ENCODE peak calls at places on chromosome 5, in eight cellular contexts. One of them, this sample, is unnamed.

GRCh38 chr5:56569576-56569975 is 245.8 kb upstream of the MAP3K1 start:
- DNase-seq in T-helper 9 cell: no peak
- DNase-seq in sigmoid colon: no peak
- DNase-seq in body of pancreas: no peak
- DNase-seq in CD8-positive, alpha-beta T cell: no peak
- DNase-seq in T-helper 1 cell: no peak
- DNase-seq in NB4: peak
- DNase-seq in A172: peak
- DNase-seq in this sample: no peak

GRCh38 chr5:62133426-62133825 is 172.6 kb upstream of the KIF2A start:
- DNase-seq in A172: no peak
- DNase-seq in body of pancreas: no peak
- DNase-seq in CD8-positive, alpha-beta T cell: no peak
- DNase-seq in NB4: no peak
- DNase-seq in sigmoid colon: no peak
- DNase-seq in T-helper 1 cell: no peak
- DNase-seq in T-helper 9 cell: no peak
- DNase-seq in this sample: no peak

GRCh38 chr5:173735171-173735570 is 118.7 kb upstream of the BOD1 start:
- DNase-seq in NB4: no peak
- DNase-seq in T-helper 1 cell: no peak
- DNase-seq in body of pancreas: no peak
- DNase-seq in A172: no peak
- DNase-seq in CD8-positive, alpha-beta T cell: no peak
- DNase-seq in T-helper 9 cell: no peak
- DNase-seq in sigmoid colon: no peak
- DNase-seq in this sample: no peak

GRCh38 chr5:34930527-34930844 is 1.1 kb downstream of the DNAJC21 start:
- DNase-seq in T-helper 9 cell: no peak
- DNase-seq in T-helper 1 cell: peak
- DNase-seq in CD8-positive, alpha-beta T cell: no peak
- DNase-seq in sigmoid colon: no peak
- DNase-seq in A172: no peak
- DNase-seq in body of pancreas: no peak
- DNase-seq in NB4: no peak
- DNase-seq in this sample: no peak

GRCh38 chr5:5481206-5481605 is 58.7 kb downstream of the ICE1 start:
- DNase-seq in body of pancreas: no peak
- DNase-seq in NB4: no peak
- DNase-seq in T-helper 1 cell: peak
- DNase-seq in CD8-positive, alpha-beta T cell: no peak
- DNase-seq in T-helper 9 cell: no peak
- DNase-seq in A172: no peak
- DNase-seq in sigmoid colon: no peak
- DNase-seq in this sample: no peak

GRCh38 chr5:109907189-109907588 is 217.5 kb downstream of the MAN2A1 start:
- DNase-seq in sigmoid colon: no peak
- DNase-seq in T-helper 9 cell: no peak
- DNase-seq in NB4: no peak
- DNase-seq in body of pancreas: no peak
- DNase-seq in CD8-positive, alpha-beta T cell: no peak
- DNase-seq in T-helper 1 cell: no peak
- DNase-seq in A172: no peak
- DNase-seq in this sample: no peak

GRCh38 chr5:32508806-32509805 is 64.6 kb upstream of the ZFR start:
- DNase-seq in A172: no peak
- DNase-seq in sigmoid colon: no peak
- DNase-seq in body of pancreas: no peak
- DNase-seq in CD8-positive, alpha-beta T cell: no peak
- DNase-seq in T-helper 1 cell: no peak
- DNase-seq in NB4: peak
- DNase-seq in T-helper 9 cell: no peak
- DNase-seq in this sample: no peak

GRCh38 chr5:146947181-146947941 is 68.8 kb upstream of the PPP2R2B start:
- DNase-seq in CD8-positive, alpha-beta T cell: peak
- DNase-seq in NB4: peak
- DNase-seq in A172: peak
- DNase-seq in T-helper 1 cell: peak
- DNase-seq in T-helper 9 cell: no peak
- DNase-seq in body of pancreas: peak
- DNase-seq in sigmoid colon: no peak
- DNase-seq in this sample: no peak

GRCh38 chr5:34530637-34531036 is 125.5 kb upstream of the RAI14 start:
- DNase-seq in T-helper 9 cell: no peak
- DNase-seq in T-helper 1 cell: no peak
- DNase-seq in CD8-positive, alpha-beta T cell: no peak
- DNase-seq in sigmoid colon: no peak
- DNase-seq in NB4: no peak
- DNase-seq in A172: no peak
- DNase-seq in body of pancreas: no peak
- DNase-seq in this sample: no peak

GRCh38 chr5:56669534-56670483 is 145.5 kb upstream of the MAP3K1 start:
- DNase-seq in sigmoid colon: peak
- DNase-seq in T-helper 9 cell: peak
- DNase-seq in A172: no peak
- DNase-seq in NB4: peak
- DNase-seq in body of pancreas: peak
- DNase-seq in T-helper 1 cell: peak
- DNase-seq in CD8-positive, alpha-beta T cell: no peak
- DNase-seq in this sample: no peak

GRCh38 chr5:104793031-104793430 is 1230.4 kb upstream of the NUDT12 start:
- DNase-seq in sigmoid colon: no peak
- DNase-seq in A172: peak
- DNase-seq in body of pancreas: no peak
- DNase-seq in T-helper 1 cell: no peak
- DNase-seq in NB4: no peak
- DNase-seq in CD8-positive, alpha-beta T cell: no peak
- DNase-seq in T-helper 9 cell: no peak
- DNase-seq in this sample: no peak

GRCh38 chr5:111602817-111603445 is 90.6 kb upstream of the STARD4 start:
- DNase-seq in CD8-positive, alpha-beta T cell: no peak
- DNase-seq in T-helper 9 cell: no peak
- DNase-seq in sigmoid colon: no peak
- DNase-seq in NB4: no peak
- DNase-seq in T-helper 1 cell: no peak
- DNase-seq in body of pancreas: no peak
- DNase-seq in A172: no peak
- DNase-seq in this sample: no peak

GRCh38 chr5:37424441-37424840 is 45.3 kb downstream of the WDR70 start:
- DNase-seq in CD8-positive, alpha-beta T cell: no peak
- DNase-seq in A172: no peak
- DNase-seq in body of pancreas: no peak
- DNase-seq in sigmoid colon: no peak
- DNase-seq in T-helper 1 cell: no peak
- DNase-seq in T-helper 9 cell: no peak
- DNase-seq in NB4: no peak
- DNase-seq in this sample: no peak

GRCh38 chr5:134965271-134965825 is 2.4 kb upstream of the CATSPER3 start:
- DNase-seq in T-helper 1 cell: peak
- DNase-seq in NB4: no peak
- DNase-seq in A172: no peak
- DNase-seq in T-helper 9 cell: no peak
- DNase-seq in CD8-positive, alpha-beta T cell: no peak
- DNase-seq in body of pancreas: no peak
- DNase-seq in sigmoid colon: no peak
- DNase-seq in this sample: no peak

GRCh38 chr5:171666815-171667214 is 118.8 kb upstream of the SMIM23 start:
- DNase-seq in body of pancreas: no peak
- DNase-seq in NB4: no peak
- DNase-seq in A172: no peak
- DNase-seq in T-helper 9 cell: no peak
- DNase-seq in T-helper 1 cell: no peak
- DNase-seq in sigmoid colon: no peak
- DNase-seq in CD8-positive, alpha-beta T cell: no peak
- DNase-seq in this sample: no peak

GRCh38 chr5:35860686-35861085 is 4.0 kb downstream of the IL7R start:
- DNase-seq in CD8-positive, alpha-beta T cell: no peak
- DNase-seq in sigmoid colon: no peak
- DNase-seq in NB4: no peak
- DNase-seq in T-helper 1 cell: no peak
- DNase-seq in T-helper 9 cell: no peak
- DNase-seq in A172: peak
- DNase-seq in body of pancreas: no peak
- DNase-seq in this sample: no peak

GRCh38 chr5:57383093-57383861 is 99.3 kb downstream of the ACTBL2 start:
- DNase-seq in body of pancreas: no peak
- DNase-seq in A172: peak
- DNase-seq in sigmoid colon: no peak
- DNase-seq in T-helper 1 cell: peak
- DNase-seq in CD8-positive, alpha-beta T cell: no peak
- DNase-seq in T-helper 9 cell: no peak
- DNase-seq in NB4: peak
- DNase-seq in this sample: no peak

GRCh38 chr5:23631283-23632045 is 124.1 kb downstream of the PRDM9 start:
- DNase-seq in body of pancreas: no peak
- DNase-seq in T-helper 1 cell: no peak
- DNase-seq in T-helper 9 cell: no peak
- DNase-seq in sigmoid colon: no peak
- DNase-seq in NB4: no peak
- DNase-seq in A172: peak
- DNase-seq in CD8-positive, alpha-beta T cell: no peak
- DNase-seq in this sample: no peak

GRCh38 chr5:57441557-57441956 is 41.1 kb downstream of the ACTBL2 start:
- DNase-seq in A172: peak
- DNase-seq in T-helper 1 cell: no peak
- DNase-seq in T-helper 9 cell: no peak
- DNase-seq in body of pancreas: no peak
- DNase-seq in CD8-positive, alpha-beta T cell: no peak
- DNase-seq in NB4: peak
- DNase-seq in sigmoid colon: no peak
- DNase-seq in this sample: no peak

GRCh38 chr5:64149268-64149667 is 16.4 kb upstream of the RNF180 start:
- DNase-seq in A172: no peak
- DNase-seq in T-helper 1 cell: no peak
- DNase-seq in CD8-positive, alpha-beta T cell: no peak
- DNase-seq in T-helper 9 cell: no peak
- DNase-seq in body of pancreas: no peak
- DNase-seq in sigmoid colon: no peak
- DNase-seq in NB4: no peak
- DNase-seq in this sample: no peak

GRCh38 chr5:167582916-167583315 is 708.5 kb upstream of the WWC1 start:
- DNase-seq in NB4: no peak
- DNase-seq in T-helper 1 cell: no peak
- DNase-seq in CD8-positive, alpha-beta T cell: no peak
- DNase-seq in A172: no peak
- DNase-seq in T-helper 9 cell: no peak
- DNase-seq in sigmoid colon: no peak
- DNase-seq in body of pancreas: no peak
- DNase-seq in this sample: no peak

GRCh38 chr5:179794575-179794974 is 789 bp downstream of the LTC4S start:
- DNase-seq in T-helper 1 cell: no peak
- DNase-seq in CD8-positive, alpha-beta T cell: no peak
- DNase-seq in T-helper 9 cell: no peak
- DNase-seq in body of pancreas: no peak
- DNase-seq in NB4: no peak
- DNase-seq in A172: no peak
- DNase-seq in sigmoid colon: peak
- DNase-seq in this sample: no peak

GRCh38 chr5:39543335-39543734 is 118.6 kb upstream of the DAB2 start:
- DNase-seq in CD8-positive, alpha-beta T cell: no peak
- DNase-seq in NB4: no peak
- DNase-seq in body of pancreas: no peak
- DNase-seq in sigmoid colon: no peak
- DNase-seq in A172: no peak
- DNase-seq in T-helper 1 cell: no peak
- DNase-seq in T-helper 9 cell: no peak
- DNase-seq in this sample: no peak

This sample was measured in NCI-H187.